ENCODE peak calls at places on chromosome 4, in five cellular contexts. One of them, this sample, is unnamed.

GRCh38 chr4:10094841-10095240 is 21.8 kb downstream of the WDR1 start:
- DNase-seq in neural crest cell: no peak
- DNase-seq in activated naive CD8-positive, alpha-beta T cell treated with anti-CD3 and anti-CD28 coated beads, Interleukin-2, amount 50 U/mL, for 24 hours: peak; percentile 33
- DNase-seq in endothelial cell of umbilical vein: no peak
- DNase-seq in astrocyte of the spinal cord: no peak
- DNase-seq in this sample: no peak

GRCh38 chr4:85402371-85402770 is 72.6 kb upstream of the ARHGAP24 start:
- DNase-seq in neural crest cell: no peak
- DNase-seq in activated naive CD8-positive, alpha-beta T cell treated with anti-CD3 and anti-CD28 coated beads, Interleukin-2, amount 50 U/mL, for 24 hours: no peak
- DNase-seq in endothelial cell of umbilical vein: no peak
- DNase-seq in astrocyte of the spinal cord: peak; percentile 94
- DNase-seq in this sample: peak; percentile 25

GRCh38 chr4:150255610-150256580 is 177.7 kb downstream of the DCLK2 start:
- DNase-seq in neural crest cell: no peak
- DNase-seq in activated naive CD8-positive, alpha-beta T cell treated with anti-CD3 and anti-CD28 coated beads, Interleukin-2, amount 50 U/mL, for 24 hours: no peak
- DNase-seq in endothelial cell of umbilical vein: no peak
- DNase-seq in astrocyte of the spinal cord: no peak
- DNase-seq in this sample: no peak

GRCh38 chr4:146269228-146269653 is 54.9 kb downstream of the REELD1 start:
- DNase-seq in neural crest cell: no peak
- DNase-seq in activated naive CD8-positive, alpha-beta T cell treated with anti-CD3 and anti-CD28 coated beads, Interleukin-2, amount 50 U/mL, for 24 hours: no peak
- DNase-seq in endothelial cell of umbilical vein: no peak
- DNase-seq in astrocyte of the spinal cord: no peak
- DNase-seq in this sample: no peak

GRCh38 chr4:88843067-88843723 is 145.6 kb upstream of the NAP1L5 start:
- DNase-seq in neural crest cell: no peak
- DNase-seq in activated naive CD8-positive, alpha-beta T cell treated with anti-CD3 and anti-CD28 coated beads, Interleukin-2, amount 50 U/mL, for 24 hours: no peak
- DNase-seq in endothelial cell of umbilical vein: peak; percentile 87
- DNase-seq in astrocyte of the spinal cord: no peak
- DNase-seq in this sample: no peak

GRCh38 chr4:148214529-148215166 is 227.6 kb downstream of the NR3C2 start:
- DNase-seq in neural crest cell: no peak
- DNase-seq in activated naive CD8-positive, alpha-beta T cell treated with anti-CD3 and anti-CD28 coated beads, Interleukin-2, amount 50 U/mL, for 24 hours: no peak
- DNase-seq in endothelial cell of umbilical vein: peak; percentile 12
- DNase-seq in astrocyte of the spinal cord: no peak
- DNase-seq in this sample: no peak

GRCh38 chr4:121977251-121978168 is 25.6 kb upstream of the TRPC3 start:
- DNase-seq in neural crest cell: no peak
- DNase-seq in activated naive CD8-positive, alpha-beta T cell treated with anti-CD3 and anti-CD28 coated beads, Interleukin-2, amount 50 U/mL, for 24 hours: no peak
- DNase-seq in endothelial cell of umbilical vein: no peak
- DNase-seq in astrocyte of the spinal cord: no peak
- DNase-seq in this sample: peak; percentile 24

GRCh38 chr4:167359711-167360110 is 125.4 kb upstream of the SPOCK3 start:
- DNase-seq in neural crest cell: no peak
- DNase-seq in activated naive CD8-positive, alpha-beta T cell treated with anti-CD3 and anti-CD28 coated beads, Interleukin-2, amount 50 U/mL, for 24 hours: no peak
- DNase-seq in endothelial cell of umbilical vein: no peak
- DNase-seq in astrocyte of the spinal cord: no peak
- DNase-seq in this sample: no peak

GRCh38 chr4:22667332-22667731 is 25.4 kb upstream of the GBA3 start:
- DNase-seq in neural crest cell: no peak
- DNase-seq in activated naive CD8-positive, alpha-beta T cell treated with anti-CD3 and anti-CD28 coated beads, Interleukin-2, amount 50 U/mL, for 24 hours: no peak
- DNase-seq in endothelial cell of umbilical vein: no peak
- DNase-seq in astrocyte of the spinal cord: no peak
- DNase-seq in this sample: no peak

GRCh38 chr4:97185233-97185632 is 958.0 kb downstream of the STPG2 start:
- DNase-seq in neural crest cell: no peak
- DNase-seq in activated naive CD8-positive, alpha-beta T cell treated with anti-CD3 and anti-CD28 coated beads, Interleukin-2, amount 50 U/mL, for 24 hours: no peak
- DNase-seq in endothelial cell of umbilical vein: no peak
- DNase-seq in astrocyte of the spinal cord: no peak
- DNase-seq in this sample: no peak

GRCh38 chr4:7206856-7207567 is 14.7 kb downstream of the SORCS2 start:
- DNase-seq in neural crest cell: no peak
- DNase-seq in activated naive CD8-positive, alpha-beta T cell treated with anti-CD3 and anti-CD28 coated beads, Interleukin-2, amount 50 U/mL, for 24 hours: no peak
- DNase-seq in endothelial cell of umbilical vein: peak; percentile 72
- DNase-seq in astrocyte of the spinal cord: peak; percentile 93
- DNase-seq in this sample: peak; percentile 90

GRCh38 chr4:1928356-1929235 is 57.4 kb downstream of the NSD2 start:
- DNase-seq in neural crest cell: no peak
- DNase-seq in activated naive CD8-positive, alpha-beta T cell treated with anti-CD3 and anti-CD28 coated beads, Interleukin-2, amount 50 U/mL, for 24 hours: no peak
- DNase-seq in endothelial cell of umbilical vein: no peak
- DNase-seq in astrocyte of the spinal cord: no peak
- DNase-seq in this sample: peak; percentile 48

GRCh38 chr4:108940086-108941033 is 177.5 kb upstream of the ETNPPL start:
- DNase-seq in neural crest cell: no peak
- DNase-seq in activated naive CD8-positive, alpha-beta T cell treated with anti-CD3 and anti-CD28 coated beads, Interleukin-2, amount 50 U/mL, for 24 hours: no peak
- DNase-seq in endothelial cell of umbilical vein: no peak
- DNase-seq in astrocyte of the spinal cord: no peak
- DNase-seq in this sample: peak; percentile 18

GRCh38 chr4:175807596-175807995 is 4.5 kb downstream of the GPM6A start:
- DNase-seq in neural crest cell: no peak
- DNase-seq in activated naive CD8-positive, alpha-beta T cell treated with anti-CD3 and anti-CD28 coated beads, Interleukin-2, amount 50 U/mL, for 24 hours: no peak
- DNase-seq in endothelial cell of umbilical vein: no peak
- DNase-seq in astrocyte of the spinal cord: no peak
- DNase-seq in this sample: no peak

GRCh38 chr4:14667624-14668295 is 334.5 kb upstream of the CPEB2 start:
- DNase-seq in neural crest cell: no peak
- DNase-seq in activated naive CD8-positive, alpha-beta T cell treated with anti-CD3 and anti-CD28 coated beads, Interleukin-2, amount 50 U/mL, for 24 hours: no peak
- DNase-seq in endothelial cell of umbilical vein: no peak
- DNase-seq in astrocyte of the spinal cord: peak; percentile 87
- DNase-seq in this sample: peak; percentile 51

GRCh38 chr4:9703391-9703790 is 78.0 kb upstream of the DRD5 start:
- DNase-seq in neural crest cell: peak; percentile 69
- DNase-seq in activated naive CD8-positive, alpha-beta T cell treated with anti-CD3 and anti-CD28 coated beads, Interleukin-2, amount 50 U/mL, for 24 hours: peak; percentile 77
- DNase-seq in endothelial cell of umbilical vein: peak; percentile 3
- DNase-seq in astrocyte of the spinal cord: no peak
- DNase-seq in this sample: peak; percentile 50

GRCh38 chr4:124974163-124974562 is 261.6 kb upstream of the ANKRD50 start:
- DNase-seq in neural crest cell: no peak
- DNase-seq in activated naive CD8-positive, alpha-beta T cell treated with anti-CD3 and anti-CD28 coated beads, Interleukin-2, amount 50 U/mL, for 24 hours: no peak
- DNase-seq in endothelial cell of umbilical vein: no peak
- DNase-seq in astrocyte of the spinal cord: no peak
- DNase-seq in this sample: no peak

GRCh38 chr4:2793920-2794706 is 1.2 kb downstream of the SH3BP2 start:
- DNase-seq in neural crest cell: no peak
- DNase-seq in activated naive CD8-positive, alpha-beta T cell treated with anti-CD3 and anti-CD28 coated beads, Interleukin-2, amount 50 U/mL, for 24 hours: no peak
- DNase-seq in endothelial cell of umbilical vein: peak; percentile 34
- DNase-seq in astrocyte of the spinal cord: peak; percentile 41
- DNase-seq in this sample: no peak

GRCh38 chr4:123649644-123650356 is 253.2 kb downstream of the SPRY1 start:
- DNase-seq in neural crest cell: no peak
- DNase-seq in activated naive CD8-positive, alpha-beta T cell treated with anti-CD3 and anti-CD28 coated beads, Interleukin-2, amount 50 U/mL, for 24 hours: no peak
- DNase-seq in endothelial cell of umbilical vein: no peak
- DNase-seq in astrocyte of the spinal cord: peak; percentile 76
- DNase-seq in this sample: no peak

GRCh38 chr4:6308890-6309643 is 39.4 kb downstream of the WFS1 start:
- DNase-seq in neural crest cell: peak; percentile 18
- DNase-seq in activated naive CD8-positive, alpha-beta T cell treated with anti-CD3 and anti-CD28 coated beads, Interleukin-2, amount 50 U/mL, for 24 hours: peak; percentile 23
- DNase-seq in endothelial cell of umbilical vein: peak; percentile 44
- DNase-seq in astrocyte of the spinal cord: no peak
- DNase-seq in this sample: peak; percentile 52

GRCh38 chr4:41744572-41745291 is 3.8 kb downstream of the PHOX2B start:
- DNase-seq in neural crest cell: no peak
- DNase-seq in activated naive CD8-positive, alpha-beta T cell treated with anti-CD3 and anti-CD28 coated beads, Interleukin-2, amount 50 U/mL, for 24 hours: no peak
- DNase-seq in endothelial cell of umbilical vein: no peak
- DNase-seq in astrocyte of the spinal cord: no peak
- DNase-seq in this sample: no peak

GRCh38 chr4:6889101-6889735 is 20.4 kb upstream of the TBC1D14 start:
- DNase-seq in neural crest cell: no peak
- DNase-seq in activated naive CD8-positive, alpha-beta T cell treated with anti-CD3 and anti-CD28 coated beads, Interleukin-2, amount 50 U/mL, for 24 hours: no peak
- DNase-seq in endothelial cell of umbilical vein: no peak
- DNase-seq in astrocyte of the spinal cord: no peak
- DNase-seq in this sample: no peak

GRCh38 chr4:184748251-184748652 is 14.4 kb upstream of the CENPU start:
- DNase-seq in neural crest cell: no peak
- DNase-seq in activated naive CD8-positive, alpha-beta T cell treated with anti-CD3 and anti-CD28 coated beads, Interleukin-2, amount 50 U/mL, for 24 hours: no peak
- DNase-seq in endothelial cell of umbilical vein: no peak
- DNase-seq in astrocyte of the spinal cord: no peak
- DNase-seq in this sample: no peak

GRCh38 chr4:141254326-141254725 is 33.6 kb downstream of the ZNF330 start:
- DNase-seq in neural crest cell: no peak
- DNase-seq in activated naive CD8-positive, alpha-beta T cell treated with anti-CD3 and anti-CD28 coated beads, Interleukin-2, amount 50 U/mL, for 24 hours: no peak
- DNase-seq in endothelial cell of umbilical vein: no peak
- DNase-seq in astrocyte of the spinal cord: no peak
- DNase-seq in this sample: no peak

GRCh38 chr4:126318376-126318775 is 1003.6 kb downstream of the FAT4 start:
- DNase-seq in neural crest cell: no peak
- DNase-seq in activated naive CD8-positive, alpha-beta T cell treated with anti-CD3 and anti-CD28 coated beads, Interleukin-2, amount 50 U/mL, for 24 hours: no peak
- DNase-seq in endothelial cell of umbilical vein: no peak
- DNase-seq in astrocyte of the spinal cord: no peak
- DNase-seq in this sample: no peak

GRCh38 chr4:100504086-100504874 is 13.5 kb downstream of the EMCN start:
- DNase-seq in neural crest cell: no peak
- DNase-seq in activated naive CD8-positive, alpha-beta T cell treated with anti-CD3 and anti-CD28 coated beads, Interleukin-2, amount 50 U/mL, for 24 hours: no peak
- DNase-seq in endothelial cell of umbilical vein: no peak
- DNase-seq in astrocyte of the spinal cord: peak; percentile 5
- DNase-seq in this sample: no peak

GRCh38 chr4:163587867-163588266 is 93.4 kb downstream of the TMA16 start:
- DNase-seq in neural crest cell: no peak
- DNase-seq in activated naive CD8-positive, alpha-beta T cell treated with anti-CD3 and anti-CD28 coated beads, Interleukin-2, amount 50 U/mL, for 24 hours: peak; percentile 5
- DNase-seq in endothelial cell of umbilical vein: no peak
- DNase-seq in astrocyte of the spinal cord: peak; percentile 11
- DNase-seq in this sample: peak; percentile 32

GRCh38 chr4:174540175-174540574 is 17.9 kb upstream of the HPGD start:
- DNase-seq in neural crest cell: no peak
- DNase-seq in activated naive CD8-positive, alpha-beta T cell treated with anti-CD3 and anti-CD28 coated beads, Interleukin-2, amount 50 U/mL, for 24 hours: no peak
- DNase-seq in endothelial cell of umbilical vein: no peak
- DNase-seq in astrocyte of the spinal cord: no peak
- DNase-seq in this sample: no peak

GRCh38 chr4:111283066-111283677 is 660.3 kb upstream of the PITX2 start:
- DNase-seq in neural crest cell: peak; percentile 62
- DNase-seq in activated naive CD8-positive, alpha-beta T cell treated with anti-CD3 and anti-CD28 coated beads, Interleukin-2, amount 50 U/mL, for 24 hours: peak; percentile 51
- DNase-seq in endothelial cell of umbilical vein: peak; percentile 58
- DNase-seq in astrocyte of the spinal cord: peak; percentile 51
- DNase-seq in this sample: peak; percentile 33

GRCh38 chr4:34720563-34720962 is 1523.8 kb downstream of the ARAP2 start:
- DNase-seq in neural crest cell: no peak
- DNase-seq in activated naive CD8-positive, alpha-beta T cell treated with anti-CD3 and anti-CD28 coated beads, Interleukin-2, amount 50 U/mL, for 24 hours: no peak
- DNase-seq in endothelial cell of umbilical vein: peak; percentile 2
- DNase-seq in astrocyte of the spinal cord: peak; percentile 68
- DNase-seq in this sample: peak; percentile 44

GRCh38 chr4:183441276-183441675 is 3.2 kb upstream of the CDKN2AIP start:
- DNase-seq in neural crest cell: no peak
- DNase-seq in activated naive CD8-positive, alpha-beta T cell treated with anti-CD3 and anti-CD28 coated beads, Interleukin-2, amount 50 U/mL, for 24 hours: no peak
- DNase-seq in endothelial cell of umbilical vein: no peak
- DNase-seq in astrocyte of the spinal cord: no peak
- DNase-seq in this sample: no peak

GRCh38 chr4:145278341-145279121 is 98.1 kb upstream of the OTUD4 start:
- DNase-seq in neural crest cell: no peak
- DNase-seq in activated naive CD8-positive, alpha-beta T cell treated with anti-CD3 and anti-CD28 coated beads, Interleukin-2, amount 50 U/mL, for 24 hours: no peak
- DNase-seq in endothelial cell of umbilical vein: peak; percentile 69
- DNase-seq in astrocyte of the spinal cord: peak; percentile 87
- DNase-seq in this sample: peak; percentile 68

GRCh38 chr4:73446336-73446938 is 10.4 kb downstream of the AFP start:
- DNase-seq in neural crest cell: no peak
- DNase-seq in activated naive CD8-positive, alpha-beta T cell treated with anti-CD3 and anti-CD28 coated beads, Interleukin-2, amount 50 U/mL, for 24 hours: no peak
- DNase-seq in endothelial cell of umbilical vein: peak; percentile 40
- DNase-seq in astrocyte of the spinal cord: peak; percentile 52
- DNase-seq in this sample: peak; percentile 42

GRCh38 chr4:40186665-40187014 is 10.2 kb upstream of the RHOH start:
- DNase-seq in neural crest cell: no peak
- DNase-seq in activated naive CD8-positive, alpha-beta T cell treated with anti-CD3 and anti-CD28 coated beads, Interleukin-2, amount 50 U/mL, for 24 hours: no peak
- DNase-seq in endothelial cell of umbilical vein: no peak
- DNase-seq in astrocyte of the spinal cord: no peak
- DNase-seq in this sample: no peak

This sample was measured in HT1080.